ENCODE peak calls at places on chromosomes 5 and 9, in four cellular contexts. M is choroid plexus epithelial cell, U is pancreas, A is AG10803. O is an unnamed sample.

GRCh38 chr5:78984020-78984610 is 995 bp downstream of the ARSB start:
- DNase-seq in M (peak), U (no peak), A (peak), O (no peak)

GRCh38 chr5:168301593-168302388 is 10.3 kb downstream of the WWC1 start:
- DNase-seq in M (no peak), U (peak), A (no peak), O (no peak)

GRCh38 chr5:30051976-30052375 is 1141.5 kb upstream of the CDH6 start:
- DNase-seq in M (no peak), U (no peak), A (no peak), O (no peak)

GRCh38 chr5:36690041-36690941 is 83.9 kb downstream of the SLC1A3 start:
- DNase-seq in M (peak), U (peak), A (peak), O (no peak)

GRCh38 chr5:127206320-127207113 is 84.1 kb upstream of the MEGF10 start:
- DNase-seq in M (peak), U (no peak), A (peak), O (peak)

GRCh38 chr5:163456029-163456589 is 3.8 kb downstream of the NUDCD2 start:
- DNase-seq in M (no peak), U (no peak), A (no peak), O (no peak)

GRCh38 chr9:117718085-117718484 is 13.9 kb downstream of the TLR4 start:
- DNase-seq in M (peak), U (no peak), A (peak), O (no peak)

GRCh38 chr9:95017661-95018060 is 291.2 kb downstream of the AOPEP start:
- DNase-seq in M (no peak), U (no peak), A (no peak), O (no peak)

GRCh38 chr9:3459076-3459475 is 66.7 kb downstream of the RFX3 start:
- DNase-seq in M (peak), U (no peak), A (no peak), O (no peak)

GRCh38 chr9:137956688-137957385 is 79.3 kb downstream of the CACNA1B start:
- DNase-seq in M (no peak), U (no peak), A (no peak), O (no peak)

GRCh38 chr5:74074111-74074510 is 448.1 kb downstream of the ARHGEF28 start:
- DNase-seq in M (no peak), U (no peak), A (no peak), O (no peak)

GRCh38 chr5:174082286-174082685 is 36.8 kb downstream of the NSG2 start:
- DNase-seq in M (no peak), U (no peak), A (no peak), O (no peak)

GRCh38 chr9:108099854-108100253 is 610.3 kb upstream of the KLF4 start:
- DNase-seq in M (no peak), U (no peak), A (no peak), O (no peak)

GRCh38 chr5:139149477-139150199 is 48.5 kb downstream of the SIL1 start:
- DNase-seq in M (peak), U (no peak), A (peak), O (no peak)

GRCh38 chr5:122720347-122720746 is 54.5 kb upstream of the SNX2 start:
- DNase-seq in M (no peak), U (no peak), A (no peak), O (no peak)

GRCh38 chr9:34123682-34124081 is 2.8 kb downstream of the DCAF12 start:
- DNase-seq in M (no peak), U (no peak), A (no peak), O (no peak)

GRCh38 chr9:34279431-34279830 is 49.6 kb downstream of the KIF24 start:
- DNase-seq in M (no peak), U (no peak), A (no peak), O (peak)

GRCh38 chr9:133608382-133608781 is 807 bp downstream of the FAM163B start:
- DNase-seq in M (no peak), U (no peak), A (no peak), O (no peak)

GRCh38 chr5:50990296-50990924 is 324.0 kb downstream of the PARP8 start:
- DNase-seq in M (no peak), U (no peak), A (no peak), O (no peak)

GRCh38 chr5:37738057-37738691 is 101.7 kb downstream of the GDNF start:
- DNase-seq in M (peak), U (no peak), A (peak), O (peak)

GRCh38 chr5:21680196-21680595 is 1172.9 kb downstream of the CDH12 start:
- DNase-seq in M (peak), U (no peak), A (peak), O (peak)

DNA sequence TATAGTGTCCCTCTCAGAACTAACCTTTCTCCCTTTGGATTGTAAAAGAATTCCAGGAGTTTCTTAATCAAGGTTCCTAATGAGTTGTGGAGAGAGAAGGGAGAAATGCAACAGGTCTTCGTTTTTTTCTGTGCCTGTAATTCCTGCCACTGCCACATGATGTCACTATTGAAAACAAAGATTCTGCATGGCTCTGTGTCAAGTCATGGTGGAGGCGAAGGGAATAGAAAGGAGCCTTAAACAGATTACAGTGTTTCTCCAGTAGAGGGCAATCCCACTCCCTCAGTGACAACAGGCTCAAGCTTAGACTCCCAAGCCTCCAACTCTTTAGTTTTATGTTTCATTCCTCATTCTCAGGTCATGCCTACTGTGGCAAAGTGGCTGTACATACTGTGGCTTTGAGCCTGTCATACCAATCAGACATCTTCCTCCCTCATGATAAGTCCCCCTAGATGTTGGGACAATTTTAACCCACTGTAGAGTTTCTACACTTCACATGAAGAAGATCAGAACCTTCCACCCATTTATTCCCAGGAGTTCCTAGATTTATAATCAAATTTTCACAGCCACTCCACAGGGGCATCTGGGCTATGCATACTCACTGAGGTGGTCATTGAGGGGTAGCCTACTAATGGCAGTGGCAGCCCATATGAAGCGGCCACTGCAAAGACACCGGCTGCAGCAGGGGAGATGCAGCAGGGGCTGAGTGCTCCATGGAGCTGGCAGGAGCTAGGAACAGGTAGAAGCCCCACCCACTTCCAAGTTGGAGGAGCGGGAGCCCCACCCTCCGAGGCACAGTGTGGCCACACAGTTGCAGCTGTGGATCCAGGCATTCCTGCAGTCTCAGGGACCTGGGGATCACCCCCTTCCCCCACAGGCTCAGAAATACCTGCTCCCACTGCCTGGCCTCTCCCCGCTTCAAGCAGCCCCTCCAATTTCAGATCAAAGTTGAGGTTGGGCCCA is 97.4 kb upstream of the TRIM32 start:
- DNase-seq in M (peak), U (no peak), A (peak), O (no peak)
- TF ChIP-seq CTCF in M (peak), U (peak), A (peak), O (peak)

GRCh38 chr5:170388240-170388639 is 927 bp downstream of the KCNMB1 start:
- DNase-seq in M (no peak), U (no peak), A (no peak), O (no peak)
- H3K4me3 ChIP-seq in M (no peak), U (no peak), A (no peak), O (no peak)

DNA sequence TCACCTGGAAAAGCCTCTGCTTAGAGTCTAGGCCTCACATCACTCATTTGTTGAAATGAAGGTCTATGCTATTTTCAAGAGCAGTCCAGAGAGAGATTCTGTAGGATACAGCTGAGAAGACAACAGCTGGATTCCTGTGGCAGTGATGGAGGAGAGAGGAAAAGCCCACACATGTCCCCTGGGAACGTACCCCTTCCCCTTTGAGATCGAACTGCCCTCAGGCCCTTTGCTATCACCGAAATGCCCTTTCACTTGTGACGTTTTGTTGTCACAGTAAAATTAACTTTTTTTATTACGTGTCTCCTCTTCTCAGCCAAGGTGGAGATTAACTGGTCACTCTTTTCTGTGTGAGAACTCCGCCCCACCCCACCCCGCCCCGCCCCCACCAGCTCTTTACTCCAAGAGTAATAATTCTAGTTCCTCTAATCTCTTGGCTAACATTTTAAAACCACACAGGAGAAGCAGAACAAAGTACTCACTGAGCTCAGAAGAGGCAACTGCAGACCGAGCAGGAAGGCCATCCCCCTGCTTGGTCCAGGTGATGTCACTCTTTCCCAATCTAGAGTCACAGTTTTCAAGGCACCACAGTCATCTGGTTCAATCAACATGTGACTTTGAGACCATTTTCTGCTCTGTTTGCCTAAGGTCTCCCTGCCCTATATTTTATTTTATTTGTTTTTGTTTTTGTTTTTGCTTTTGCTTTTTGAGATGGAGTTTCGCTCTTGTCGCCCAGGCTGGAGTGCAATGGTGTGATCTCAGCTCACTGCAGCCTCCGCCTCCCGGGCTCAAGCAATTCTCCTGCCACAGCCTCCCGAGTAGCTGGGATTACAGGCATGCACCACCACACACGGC is 105.6 kb downstream of the SUSD1 start:
- DNase-seq in M (no peak), U (no peak), A (no peak), O (no peak)
- TF ChIP-seq CTCF in M (no peak), U (no peak), A (no peak), O (no peak)

GRCh38 chr9:131273146-131273545 is 3.2 kb downstream of the FAM78A start:
- DNase-seq in M (no peak), U (no peak), A (no peak), O (no peak)

GRCh38 chr9:131275332-131276106 is 791 bp downstream of the FAM78A start:
- DNase-seq in M (no peak), U (no peak), A (no peak), O (no peak)

GRCh38 chr9:131276107-131276888 is at the start of gene FAM78A:
- DNase-seq in M (peak), U (no peak), A (peak), O (no peak)

GRCh38 chr9:131273791-131274673 is 2.3 kb downstream of the FAM78A start:
- DNase-seq in M (no peak), U (no peak), A (no peak), O (no peak)

GRCh38 chr9:131274674-131275331 is 1.5 kb downstream of the FAM78A start:
- DNase-seq in M (no peak), U (no peak), A (no peak), O (no peak)
- H3K4me3 ChIP-seq in M (no peak), U (no peak), A (no peak), O (no peak)

GRCh38 chr5:130111723-130112122 is 207.5 kb downstream of the CHSY3 start:
- DNase-seq in M (no peak), U (no peak), A (no peak), O (no peak)

GRCh38 chr5:130110333-130110732 is 206.1 kb downstream of the CHSY3 start:
- DNase-seq in M (peak), U (no peak), A (no peak), O (no peak)

GRCh38 chr5:130112246-130112645 is 208.0 kb downstream of the CHSY3 start:
- DNase-seq in M (no peak), U (no peak), A (no peak), O (no peak)

GRCh38 chr5:130104895-130105684 is 200.8 kb downstream of the CHSY3 start:
- DNase-seq in M (peak), U (no peak), A (peak), O (no peak)

GRCh38 chr5:130109152-130109551 is 204.9 kb downstream of the CHSY3 start:
- DNase-seq in M (peak), U (no peak), A (peak), O (peak)
- TF ChIP-seq CTCF in M (peak), U (peak), A (peak), O (peak)

GRCh38 chr9:86943871-86944240 is 3.5 kb downstream of the GAS1 start:
- DNase-seq in M (no peak), U (no peak), A (no peak), O (no peak)
- H3K4me3 ChIP-seq in M (peak), U (no peak), A (peak), O (no peak)

GRCh38 chr9:37034320-37034937 is 361 bp upstream of the PAX5 start:
- DNase-seq in M (no peak), U (no peak), A (no peak), O (no peak)
- TF ChIP-seq CTCF in M (no peak), U (no peak), A (no peak), O (peak)

GRCh38 chr5:149550267-149550582 is 1.0 kb downstream of the CSNK1A1 start:
- DNase-seq in M (peak), U (no peak), A (peak), O (no peak)

GRCh38 chr5:149545327-149545726 is 5.9 kb downstream of the CSNK1A1 start:
- DNase-seq in M (no peak), U (no peak), A (no peak), O (no peak)

GRCh38 chr5:149549461-149550266 is 1.6 kb downstream of the CSNK1A1 start:
- DNase-seq in M (peak), U (no peak), A (peak), O (no peak)

GRCh38 chr5:149544199-149544472 is 7.1 kb downstream of the CSNK1A1 start:
- DNase-seq in M (no peak), U (no peak), A (no peak), O (no peak)

DNA sequence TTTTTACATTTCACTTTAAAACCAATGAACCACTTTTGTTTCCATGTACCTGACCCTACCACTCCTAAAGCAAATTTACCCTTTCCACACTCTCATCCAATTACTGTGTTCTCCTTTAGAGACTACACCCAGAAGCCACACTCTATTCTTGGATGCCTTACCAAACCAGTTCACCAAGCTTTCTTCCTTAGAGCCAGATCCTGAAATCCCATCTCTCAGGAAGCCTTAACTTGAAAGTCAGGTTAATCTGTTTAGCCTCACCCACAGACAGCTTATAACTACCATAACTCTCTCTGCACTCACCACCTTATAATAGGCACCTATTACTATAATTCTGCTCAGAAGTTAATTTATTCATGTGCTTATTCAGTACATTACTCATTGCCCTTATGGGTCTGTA is 4.3 kb downstream of the CSNK1A1 start:
- DNase-seq in M (peak), U (no peak), A (no peak), O (no peak)
- H3K4me3 ChIP-seq in M (no peak), U (no peak), A (peak), O (peak)

GRCh38 chr9:6686396-6686795 is 40.9 kb upstream of the GLDC start:
- DNase-seq in M (peak), U (no peak), A (peak), O (no peak)
- TF ChIP-seq CTCF in M (peak), U (no peak), A (peak), O (peak)

DNA sequence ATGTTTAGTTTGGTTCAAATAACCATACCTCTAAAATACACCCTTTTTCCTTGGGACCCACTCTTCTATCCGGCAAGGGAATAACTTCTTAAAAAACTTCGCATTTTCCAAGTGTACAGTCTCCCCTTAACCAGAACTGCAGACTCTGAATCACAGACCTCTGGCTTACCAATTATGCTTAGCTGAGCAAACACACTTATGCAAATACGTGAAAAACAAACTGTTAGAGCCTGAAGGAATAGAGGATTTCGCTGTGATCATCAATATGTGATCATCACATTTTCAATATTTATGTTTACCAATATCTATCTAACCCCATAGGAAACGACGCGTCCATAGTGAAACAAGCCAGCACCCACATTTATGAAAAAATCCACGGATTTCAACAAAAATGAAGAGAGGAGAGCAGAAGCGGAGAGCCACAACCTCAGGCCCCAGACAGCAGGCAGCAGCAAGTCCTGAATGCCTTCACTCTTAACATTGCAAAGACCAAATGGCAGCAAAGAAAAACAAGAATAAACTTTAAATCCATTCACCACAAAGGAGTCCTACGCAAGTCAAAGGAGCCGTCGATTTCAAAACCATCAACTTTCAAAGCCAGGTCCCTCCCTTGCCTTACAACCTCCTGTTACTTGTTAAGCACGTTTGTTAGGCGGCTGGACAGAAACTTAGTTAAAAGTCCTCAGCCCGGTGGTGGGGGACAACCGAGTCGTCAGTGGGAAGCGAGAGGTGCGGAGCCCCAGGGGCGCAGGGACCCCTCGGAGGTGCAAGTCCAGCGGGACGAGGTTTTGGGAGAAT is 1.1 kb downstream of the LPAR1 start:
- DNase-seq in M (peak), U (no peak), A (peak), O (peak)
- H3K4me3 ChIP-seq in M (peak), U (peak), A (peak), O (peak)

O was measured in epithelial cell of proximal tubule.